ENCODE peak calls at places on chromosomes 5 and 9, in eight cellular contexts. One of them, this sample, is unnamed.
A peak's percentile ranks its signal among the peaks of the same experiment; 100 is the strongest.

GRCh38 chr5:153623906-153624765 is 133.7 kb downstream of the GRIA1 start:
- DNase-seq in upper lobe of right lung: no peak
- DNase-seq in SJSA1: no peak
- DNase-seq in CD4-positive, alpha-beta memory T cell: no peak
- DNase-seq in T-helper 17 cell: no peak
- DNase-seq in lower lobe of right lung: no peak
- DNase-seq in heart right ventricle: no peak
- DNase-seq in CD4-positive, alpha-beta T cell: no peak
- DNase-seq in this sample: no peak

GRCh38 chr9:124769451-124770358 is 1.4 kb downstream of the NR6A1 start:
- DNase-seq in T-helper 17 cell: no peak
- DNase-seq in lower lobe of right lung: peak; percentile 64
- DNase-seq in SJSA1: peak; percentile 19
- DNase-seq in upper lobe of right lung: peak; percentile 78
- DNase-seq in CD4-positive, alpha-beta memory T cell: no peak
- DNase-seq in heart right ventricle: no peak
- DNase-seq in CD4-positive, alpha-beta T cell: no peak
- DNase-seq in this sample: no peak

GRCh38 chr9:125271081-125271480 is 9.5 kb downstream of the GAPVD1 start:
- DNase-seq in lower lobe of right lung: no peak
- DNase-seq in upper lobe of right lung: no peak
- DNase-seq in SJSA1: no peak
- DNase-seq in CD4-positive, alpha-beta memory T cell: no peak
- DNase-seq in heart right ventricle: no peak
- DNase-seq in T-helper 17 cell: no peak
- DNase-seq in CD4-positive, alpha-beta T cell: no peak
- DNase-seq in this sample: no peak

GRCh38 chr9:127783111-127783621 is 2.7 kb upstream of the CDK9 start:
- DNase-seq in SJSA1: no peak
- DNase-seq in CD4-positive, alpha-beta T cell: peak; percentile 53
- DNase-seq in heart right ventricle: no peak
- DNase-seq in T-helper 17 cell: peak; percentile 51
- DNase-seq in upper lobe of right lung: peak; percentile 83
- DNase-seq in lower lobe of right lung: peak; percentile 84
- DNase-seq in CD4-positive, alpha-beta memory T cell: peak; percentile 86
- DNase-seq in this sample: no peak

GRCh38 chr5:42274913-42275312 is 148.3 kb upstream of the GHR start:
- DNase-seq in T-helper 17 cell: no peak
- DNase-seq in SJSA1: no peak
- DNase-seq in upper lobe of right lung: no peak
- DNase-seq in CD4-positive, alpha-beta memory T cell: no peak
- DNase-seq in CD4-positive, alpha-beta T cell: no peak
- DNase-seq in lower lobe of right lung: no peak
- DNase-seq in heart right ventricle: no peak
- DNase-seq in this sample: no peak

GRCh38 chr9:112075009-112075378 is 100.1 kb downstream of the SUSD1 start:
- DNase-seq in T-helper 17 cell: no peak
- DNase-seq in heart right ventricle: no peak
- DNase-seq in lower lobe of right lung: no peak
- DNase-seq in SJSA1: no peak
- DNase-seq in upper lobe of right lung: no peak
- DNase-seq in CD4-positive, alpha-beta memory T cell: no peak
- DNase-seq in CD4-positive, alpha-beta T cell: no peak
- DNase-seq in this sample: no peak

GRCh38 chr5:77356740-77357139 is 135.4 kb downstream of the WDR41 start:
- DNase-seq in CD4-positive, alpha-beta memory T cell: no peak
- DNase-seq in T-helper 17 cell: no peak
- DNase-seq in SJSA1: no peak
- DNase-seq in upper lobe of right lung: no peak
- DNase-seq in lower lobe of right lung: no peak
- DNase-seq in CD4-positive, alpha-beta T cell: no peak
- DNase-seq in heart right ventricle: no peak
- DNase-seq in this sample: no peak

GRCh38 chr9:34628656-34629491 is at the start of gene ARID3C:
- DNase-seq in T-helper 17 cell: peak; percentile 45
- DNase-seq in heart right ventricle: no peak
- DNase-seq in CD4-positive, alpha-beta memory T cell: peak; percentile 51
- DNase-seq in lower lobe of right lung: peak; percentile 62
- DNase-seq in CD4-positive, alpha-beta T cell: peak; percentile 19
- DNase-seq in SJSA1: no peak
- DNase-seq in upper lobe of right lung: peak; percentile 75
- DNase-seq in this sample: no peak

GRCh38 chr9:131872006-131872405 is 132.1 kb upstream of the RAPGEF1 start:
- DNase-seq in lower lobe of right lung: no peak
- DNase-seq in T-helper 17 cell: no peak
- DNase-seq in CD4-positive, alpha-beta memory T cell: no peak
- DNase-seq in SJSA1: no peak
- DNase-seq in upper lobe of right lung: peak; percentile 57
- DNase-seq in heart right ventricle: no peak
- DNase-seq in CD4-positive, alpha-beta T cell: no peak
- DNase-seq in this sample: no peak

GRCh38 chr9:113011911-113012381 is at the start of gene ZNF883:
- DNase-seq in lower lobe of right lung: peak; percentile 65
- DNase-seq in CD4-positive, alpha-beta memory T cell: no peak
- DNase-seq in SJSA1: no peak
- DNase-seq in heart right ventricle: peak; percentile 61
- DNase-seq in upper lobe of right lung: peak; percentile 74
- DNase-seq in T-helper 17 cell: no peak
- DNase-seq in CD4-positive, alpha-beta T cell: no peak
- DNase-seq in this sample: peak; percentile 5

GRCh38 chr5:138336952-138337684 is 948 bp upstream of the FAM53C start:
- DNase-seq in lower lobe of right lung: peak; percentile 83
- DNase-seq in T-helper 17 cell: peak; percentile 51
- DNase-seq in SJSA1: no peak
- DNase-seq in CD4-positive, alpha-beta memory T cell: peak; percentile 90
- DNase-seq in CD4-positive, alpha-beta T cell: no peak
- DNase-seq in upper lobe of right lung: peak; percentile 87
- DNase-seq in heart right ventricle: peak; percentile 87
- DNase-seq in this sample: no peak

GRCh38 chr5:93582677-93583524 is at the start of gene NR2F1:
- DNase-seq in upper lobe of right lung: no peak
- DNase-seq in lower lobe of right lung: peak; percentile 52
- DNase-seq in CD4-positive, alpha-beta memory T cell: no peak
- DNase-seq in CD4-positive, alpha-beta T cell: no peak
- DNase-seq in heart right ventricle: peak; percentile 36
- DNase-seq in SJSA1: peak; percentile 87
- DNase-seq in T-helper 17 cell: no peak
- DNase-seq in this sample: no peak

GRCh38 chr9:35517136-35517535 is 27.2 kb downstream of the RUSC2 start:
- DNase-seq in SJSA1: peak; percentile 40
- DNase-seq in CD4-positive, alpha-beta T cell: no peak
- DNase-seq in heart right ventricle: no peak
- DNase-seq in lower lobe of right lung: no peak
- DNase-seq in CD4-positive, alpha-beta memory T cell: no peak
- DNase-seq in upper lobe of right lung: no peak
- DNase-seq in T-helper 17 cell: no peak
- DNase-seq in this sample: no peak

GRCh38 chr9:69981686-69982450 is 61.8 kb upstream of the MAMDC2 start:
- DNase-seq in upper lobe of right lung: no peak
- DNase-seq in SJSA1: peak; percentile 9
- DNase-seq in lower lobe of right lung: no peak
- DNase-seq in CD4-positive, alpha-beta memory T cell: no peak
- DNase-seq in T-helper 17 cell: no peak
- DNase-seq in CD4-positive, alpha-beta T cell: no peak
- DNase-seq in heart right ventricle: no peak
- DNase-seq in this sample: no peak

GRCh38 chr5:61535828-61536227 is 203.8 kb downstream of the ZSWIM6 start:
- DNase-seq in T-helper 17 cell: no peak
- DNase-seq in CD4-positive, alpha-beta T cell: no peak
- DNase-seq in CD4-positive, alpha-beta memory T cell: no peak
- DNase-seq in SJSA1: no peak
- DNase-seq in lower lobe of right lung: no peak
- DNase-seq in upper lobe of right lung: no peak
- DNase-seq in heart right ventricle: no peak
- DNase-seq in this sample: no peak

GRCh38 chr5:61881821-61882220 is 424.2 kb upstream of the KIF2A start:
- DNase-seq in SJSA1: peak; percentile 39
- DNase-seq in heart right ventricle: no peak
- DNase-seq in CD4-positive, alpha-beta T cell: no peak
- DNase-seq in CD4-positive, alpha-beta memory T cell: no peak
- DNase-seq in T-helper 17 cell: no peak
- DNase-seq in lower lobe of right lung: no peak
- DNase-seq in upper lobe of right lung: no peak
- DNase-seq in this sample: no peak

GRCh38 chr5:98769006-98769255 is 4.5 kb upstream of the RGMB start:
- DNase-seq in lower lobe of right lung: peak; percentile 56
- DNase-seq in upper lobe of right lung: peak; percentile 73
- DNase-seq in T-helper 17 cell: peak; percentile 45
- DNase-seq in heart right ventricle: peak; percentile 48
- DNase-seq in CD4-positive, alpha-beta T cell: peak; percentile 14
- DNase-seq in SJSA1: no peak
- DNase-seq in CD4-positive, alpha-beta memory T cell: no peak
- DNase-seq in this sample: no peak

GRCh38 chr9:16540996-16541668 is 329.3 kb downstream of the BNC2 start:
- DNase-seq in SJSA1: no peak
- DNase-seq in CD4-positive, alpha-beta T cell: no peak
- DNase-seq in heart right ventricle: peak; percentile 5
- DNase-seq in upper lobe of right lung: no peak
- DNase-seq in lower lobe of right lung: no peak
- DNase-seq in T-helper 17 cell: no peak
- DNase-seq in CD4-positive, alpha-beta memory T cell: no peak
- DNase-seq in this sample: no peak

GRCh38 chr9:94649100-94649855 is 10.0 kb upstream of the FBP1 start:
- DNase-seq in T-helper 17 cell: no peak
- DNase-seq in CD4-positive, alpha-beta T cell: no peak
- DNase-seq in heart right ventricle: no peak
- DNase-seq in SJSA1: peak; percentile 53
- DNase-seq in upper lobe of right lung: no peak
- DNase-seq in lower lobe of right lung: no peak
- DNase-seq in CD4-positive, alpha-beta memory T cell: no peak
- DNase-seq in this sample: no peak

GRCh38 chr5:81302596-81302995 is 1.2 kb downstream of the ZCCHC9 start:
- DNase-seq in lower lobe of right lung: no peak
- DNase-seq in SJSA1: no peak
- DNase-seq in T-helper 17 cell: no peak
- DNase-seq in upper lobe of right lung: no peak
- DNase-seq in CD4-positive, alpha-beta memory T cell: no peak
- DNase-seq in CD4-positive, alpha-beta T cell: no peak
- DNase-seq in heart right ventricle: no peak
- DNase-seq in this sample: no peak

GRCh38 chr9:84349706-84350105 is 9.1 kb upstream of the SLC28A3 start:
- DNase-seq in SJSA1: no peak
- DNase-seq in upper lobe of right lung: no peak
- DNase-seq in CD4-positive, alpha-beta memory T cell: no peak
- DNase-seq in CD4-positive, alpha-beta T cell: no peak
- DNase-seq in T-helper 17 cell: no peak
- DNase-seq in heart right ventricle: no peak
- DNase-seq in lower lobe of right lung: no peak
- DNase-seq in this sample: no peak

DNA sequence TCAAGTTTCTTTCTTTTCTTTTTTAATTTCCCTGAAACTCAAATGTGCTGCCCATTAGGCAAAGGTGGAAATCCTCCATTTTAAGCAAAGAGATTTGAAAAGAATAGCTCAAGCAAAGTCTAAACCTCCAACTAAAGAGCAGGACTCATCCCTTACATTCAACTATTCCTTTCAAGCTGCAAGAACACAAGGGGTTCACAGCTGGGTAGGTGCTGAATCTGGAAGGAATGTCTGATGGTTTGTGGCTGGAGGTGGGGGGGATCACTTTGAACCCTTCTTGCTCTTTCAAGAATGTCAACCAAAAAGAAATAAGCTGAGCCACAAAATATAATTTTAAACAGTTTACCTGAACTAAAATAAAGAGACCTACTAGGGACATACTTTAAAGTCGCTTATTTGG is 375.7 kb upstream of the CDH10 start:
- DNase-seq in CD4-positive, alpha-beta memory T cell: no peak
- DNase-seq in lower lobe of right lung: no peak
- DNase-seq in upper lobe of right lung: no peak
- DNase-seq in heart right ventricle: no peak
- DNase-seq in SJSA1: no peak
- DNase-seq in T-helper 17 cell: no peak
- DNase-seq in CD4-positive, alpha-beta T cell: no peak
- DNase-seq in this sample: no peak
- H3K9me3 ChIP-seq in CD4-positive, alpha-beta memory T cell: peaks cover 6% of the 10 kb centered on the region
- H3K9me3 ChIP-seq in lower lobe of right lung: no peaks in the 10 kb centered on the region
- H3K9me3 ChIP-seq in upper lobe of right lung: no peaks in the 10 kb centered on the region
- H3K9me3 ChIP-seq in heart right ventricle: no peaks in the 10 kb centered on the region
- H3K9me3 ChIP-seq in SJSA1: no peaks in the 10 kb centered on the region
- H3K9me3 ChIP-seq in T-helper 17 cell: no peaks in the 10 kb centered on the region
- H3K9me3 ChIP-seq in CD4-positive, alpha-beta T cell: no peaks in the 10 kb centered on the region
- H3K9me3 ChIP-seq in this sample: no peaks in the 10 kb centered on the region

DNA sequence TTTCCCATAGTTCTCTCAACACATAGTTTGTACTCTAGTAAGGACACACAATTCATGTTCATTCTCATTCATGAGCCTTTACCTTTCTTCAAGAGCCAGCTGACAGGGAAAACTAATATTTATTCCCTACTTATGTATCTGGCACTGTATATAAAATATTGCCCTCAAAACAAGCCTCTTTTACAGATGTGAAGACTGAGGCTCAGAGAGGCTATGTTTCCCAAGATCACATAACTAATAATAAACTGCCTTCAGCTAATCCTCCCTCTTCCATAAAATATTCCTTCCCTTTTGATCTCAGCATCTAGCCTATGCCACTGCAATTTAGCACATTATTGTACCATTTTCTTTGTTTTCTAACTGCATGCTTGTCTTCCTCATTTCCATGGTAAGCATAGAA is 18.2 kb downstream of the ALDOB start:
- DNase-seq in CD4-positive, alpha-beta memory T cell: no peak
- DNase-seq in SJSA1: no peak
- DNase-seq in CD4-positive, alpha-beta T cell: no peak
- DNase-seq in lower lobe of right lung: no peak
- DNase-seq in heart right ventricle: no peak
- DNase-seq in T-helper 17 cell: no peak
- DNase-seq in upper lobe of right lung: no peak
- DNase-seq in this sample: no peak
- H3K9me3 ChIP-seq in CD4-positive, alpha-beta memory T cell: peaks cover 20% of the 10 kb centered on the region
- H3K9me3 ChIP-seq in SJSA1: no peaks in the 10 kb centered on the region
- H3K9me3 ChIP-seq in CD4-positive, alpha-beta T cell: peaks cover 53% of the 10 kb centered on the region
- H3K9me3 ChIP-seq in lower lobe of right lung: peaks cover 58% of the 10 kb centered on the region
- H3K9me3 ChIP-seq in heart right ventricle: peaks cover 5% of the 10 kb centered on the region
- H3K9me3 ChIP-seq in T-helper 17 cell: peaks cover 13% of the 10 kb centered on the region
- H3K9me3 ChIP-seq in upper lobe of right lung: peaks cover 28% of the 10 kb centered on the region
- H3K9me3 ChIP-seq in this sample: no peaks in the 10 kb centered on the region

DNA sequence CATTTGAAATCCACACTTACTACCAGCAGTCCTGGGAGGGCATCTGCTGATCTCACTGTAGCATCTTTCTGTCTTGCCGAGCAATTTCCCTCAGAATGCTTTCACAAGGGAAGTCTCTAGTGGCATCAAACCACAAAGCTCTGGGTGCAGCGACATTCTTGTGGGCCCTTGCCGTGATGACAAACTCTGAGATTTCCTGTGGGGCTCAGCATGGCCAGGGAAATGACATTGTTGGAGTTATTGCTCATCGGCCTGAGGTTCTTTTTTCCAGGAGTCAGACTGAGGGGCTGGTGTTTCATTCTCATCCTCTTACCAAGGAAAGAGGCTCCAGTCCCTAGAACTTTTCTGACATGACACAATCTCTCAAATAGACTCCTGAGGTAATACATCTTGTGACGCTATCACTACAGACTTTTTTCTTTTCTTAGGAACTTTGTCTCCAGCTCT is 51.4 kb downstream of the PFDN1 start:
- DNase-seq in SJSA1: peak; percentile 99
- DNase-seq in CD4-positive, alpha-beta memory T cell: peak; percentile 80
- DNase-seq in lower lobe of right lung: no peak
- DNase-seq in T-helper 17 cell: no peak
- DNase-seq in CD4-positive, alpha-beta T cell: peak; percentile 26
- DNase-seq in heart right ventricle: no peak
- DNase-seq in upper lobe of right lung: no peak
- DNase-seq in this sample: peak; percentile 26
- H3K9me3 ChIP-seq in SJSA1: no peaks in the 10 kb centered on the region
- H3K9me3 ChIP-seq in CD4-positive, alpha-beta memory T cell: no peaks in the 10 kb centered on the region
- H3K9me3 ChIP-seq in lower lobe of right lung: no peaks in the 10 kb centered on the region
- H3K9me3 ChIP-seq in T-helper 17 cell: no peaks in the 10 kb centered on the region
- H3K9me3 ChIP-seq in CD4-positive, alpha-beta T cell: no peaks in the 10 kb centered on the region
- H3K9me3 ChIP-seq in heart right ventricle: no peaks in the 10 kb centered on the region
- H3K9me3 ChIP-seq in upper lobe of right lung: no peaks in the 10 kb centered on the region
- H3K9me3 ChIP-seq in this sample: no peaks in the 10 kb centered on the region

GRCh38 chr9:135256568-135257354 is 169.3 kb downstream of the OLFM1 start:
- DNase-seq in heart right ventricle: no peak
- DNase-seq in SJSA1: no peak
- DNase-seq in CD4-positive, alpha-beta T cell: no peak
- DNase-seq in T-helper 17 cell: no peak
- DNase-seq in lower lobe of right lung: peak; percentile 29
- DNase-seq in CD4-positive, alpha-beta memory T cell: no peak
- DNase-seq in upper lobe of right lung: peak; percentile 59
- DNase-seq in this sample: no peak
- H3K9me3 ChIP-seq in heart right ventricle: no peaks in the 10 kb centered on the region
- H3K9me3 ChIP-seq in SJSA1: no peaks in the 10 kb centered on the region
- H3K9me3 ChIP-seq in CD4-positive, alpha-beta T cell: no peaks in the 10 kb centered on the region
- H3K9me3 ChIP-seq in T-helper 17 cell: no peaks in the 10 kb centered on the region
- H3K9me3 ChIP-seq in lower lobe of right lung: no peaks in the 10 kb centered on the region
- H3K9me3 ChIP-seq in CD4-positive, alpha-beta memory T cell: no peaks in the 10 kb centered on the region
- H3K9me3 ChIP-seq in upper lobe of right lung: no peaks in the 10 kb centered on the region
- H3K9me3 ChIP-seq in this sample: no peaks in the 10 kb centered on the region